ENCODE peak calls at places on chromosomes 5 and 9, in five cellular contexts. Q, M, C, W and X are unnamed samples.
A peak's percentile ranks its signal among the peaks of the same experiment; 100 is the strongest.

GRCh38 chr9:4584636-4585035 is 77.5 kb upstream of the PLPP6 start:
- DNase-seq in Q (no peak), M (no peak), C (no peak), W (no peak), X (no peak)

GRCh38 chr9:36665921-36666429 is 93.3 kb downstream of the MELK start:
- DNase-seq in Q (no peak), M (no peak), C (peak; percentile 13), W (no peak), X (no peak)

GRCh38 chr9:135340726-135341475 is 138.7 kb upstream of the PPP1R26 start:
- DNase-seq in Q (no peak), M (no peak), C (no peak), W (no peak), X (no peak)

GRCh38 chr9:131657890-131658752 is 81.8 kb downstream of the RAPGEF1 start:
- DNase-seq in Q (peak; percentile 75), M (no peak), C (no peak), W (no peak), X (no peak)

GRCh38 chr9:98807070-98807810 is at the start of gene GALNT12:
- DNase-seq in Q (no peak), M (peak; percentile 86), C (no peak), W (peak; percentile 77), X (no peak)

GRCh38 chr9:86600291-86600690 is 246.1 kb upstream of the TUT7 start:
- DNase-seq in Q (no peak), M (no peak), C (no peak), W (no peak), X (no peak)

GRCh38 chr5:156208271-156208670 is 118.7 kb upstream of the SGCD start:
- DNase-seq in Q (no peak), M (no peak), C (no peak), W (no peak), X (no peak)

GRCh38 chr9:134641173-134641985 is at the start of gene COL5A1:
- DNase-seq in Q (no peak), M (peak; percentile 94), C (no peak), W (peak; percentile 92), X (peak; percentile 97)

GRCh38 chr5:156640751-156641241 is 209.3 kb upstream of the PPP1R2B start:
- DNase-seq in Q (no peak), M (no peak), C (no peak), W (no peak), X (no peak)

GRCh38 chr5:25754895-25755294 is 1110.1 kb upstream of the CDH10 start:
- DNase-seq in Q (peak; percentile 3), M (no peak), C (no peak), W (no peak), X (no peak)

GRCh38 chr9:15606667-15607472 is 54.0 kb downstream of the CCDC171 start:
- DNase-seq in Q (peak; percentile 22), M (peak; percentile 37), C (no peak), W (no peak), X (peak; percentile 62)

GRCh38 chr9:101342595-101342994 is 42.2 kb downstream of the BAAT start:
- DNase-seq in Q (no peak), M (no peak), C (no peak), W (no peak), X (no peak)

GRCh38 chr5:7897014-7897600 is 28.2 kb downstream of the MTRR start:
- DNase-seq in Q (no peak), M (peak; percentile 27), C (no peak), W (no peak), X (no peak)

GRCh38 chr9:130243015-130243881 is 22.3 kb upstream of the HMCN2 start:
- DNase-seq in Q (peak; percentile 47), M (peak; percentile 85), C (peak; percentile 31), W (peak; percentile 98), X (peak; percentile 62)

GRCh38 chr9:97438666-97439065 is 26.8 kb downstream of the TDRD7 start:
- DNase-seq in Q (no peak), M (no peak), C (no peak), W (no peak), X (no peak)

GRCh38 chr9:105053209-105053652 is 125.3 kb upstream of the ABCA1 start:
- DNase-seq in Q (no peak), M (no peak), C (peak; percentile 15), W (no peak), X (no peak)

GRCh38 chr5:10607023-10607665 is 43.3 kb downstream of the ANKRD33B start:
- DNase-seq in Q (no peak), M (no peak), C (peak; percentile 95), W (no peak), X (no peak)
- TF ChIP-seq JUND in Q (no peak), M (no peak), C (no peak), W (no peak), X (no peak)

DNA sequence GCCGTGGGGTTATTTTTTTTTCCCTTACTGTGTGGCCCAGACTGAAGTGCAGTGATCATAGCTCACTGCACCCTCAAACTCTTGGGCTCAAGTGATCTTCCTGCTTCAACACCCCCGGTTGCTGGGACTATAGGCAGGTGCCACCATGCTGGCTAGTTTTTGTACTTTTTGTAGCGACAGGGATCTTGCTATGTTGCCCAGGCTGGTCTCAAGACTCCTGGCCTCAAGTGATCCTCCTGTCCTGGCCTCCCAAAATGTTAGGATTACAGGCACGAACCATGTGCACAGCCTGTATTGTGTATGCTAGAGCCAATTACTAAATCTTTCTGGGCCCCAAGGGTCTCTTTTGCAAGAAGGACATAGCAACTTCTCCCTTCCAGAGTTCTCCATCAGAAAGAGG is 23.1 kb downstream of the GALNT10 start:
- DNase-seq in Q (no peak), M (no peak), C (no peak), W (no peak), X (no peak)
- TF ChIP-seq JUND in Q (no peak), M (no peak), C (no peak), W (no peak), X (no peak)

DNA sequence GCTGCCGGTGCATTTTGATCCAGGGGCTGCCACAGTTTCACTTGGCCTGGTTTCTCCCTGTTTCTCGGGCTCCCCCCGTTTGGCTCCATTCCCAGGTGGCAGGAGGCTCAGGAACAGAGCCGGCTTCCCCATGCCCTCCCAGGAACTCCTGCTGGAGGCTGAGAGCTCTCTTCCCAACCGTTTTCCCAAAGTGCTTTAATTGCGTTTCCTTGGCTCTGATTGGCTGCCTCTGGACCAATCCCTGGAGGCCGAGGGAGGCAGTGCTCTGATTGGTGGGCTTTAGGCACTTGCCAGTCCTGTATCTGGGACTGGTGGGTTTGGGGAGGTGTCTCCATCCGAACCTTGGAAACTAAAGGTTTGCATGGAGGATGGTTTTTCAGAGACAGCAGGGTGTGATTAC is 4.9 kb downstream of the TSPAN17 start:
- DNase-seq in Q (no peak), M (peak; percentile 76), C (no peak), W (no peak), X (no peak)
- TF ChIP-seq JUND in Q (no peak), M (no peak), C (no peak), W (no peak), X (no peak)

DNA sequence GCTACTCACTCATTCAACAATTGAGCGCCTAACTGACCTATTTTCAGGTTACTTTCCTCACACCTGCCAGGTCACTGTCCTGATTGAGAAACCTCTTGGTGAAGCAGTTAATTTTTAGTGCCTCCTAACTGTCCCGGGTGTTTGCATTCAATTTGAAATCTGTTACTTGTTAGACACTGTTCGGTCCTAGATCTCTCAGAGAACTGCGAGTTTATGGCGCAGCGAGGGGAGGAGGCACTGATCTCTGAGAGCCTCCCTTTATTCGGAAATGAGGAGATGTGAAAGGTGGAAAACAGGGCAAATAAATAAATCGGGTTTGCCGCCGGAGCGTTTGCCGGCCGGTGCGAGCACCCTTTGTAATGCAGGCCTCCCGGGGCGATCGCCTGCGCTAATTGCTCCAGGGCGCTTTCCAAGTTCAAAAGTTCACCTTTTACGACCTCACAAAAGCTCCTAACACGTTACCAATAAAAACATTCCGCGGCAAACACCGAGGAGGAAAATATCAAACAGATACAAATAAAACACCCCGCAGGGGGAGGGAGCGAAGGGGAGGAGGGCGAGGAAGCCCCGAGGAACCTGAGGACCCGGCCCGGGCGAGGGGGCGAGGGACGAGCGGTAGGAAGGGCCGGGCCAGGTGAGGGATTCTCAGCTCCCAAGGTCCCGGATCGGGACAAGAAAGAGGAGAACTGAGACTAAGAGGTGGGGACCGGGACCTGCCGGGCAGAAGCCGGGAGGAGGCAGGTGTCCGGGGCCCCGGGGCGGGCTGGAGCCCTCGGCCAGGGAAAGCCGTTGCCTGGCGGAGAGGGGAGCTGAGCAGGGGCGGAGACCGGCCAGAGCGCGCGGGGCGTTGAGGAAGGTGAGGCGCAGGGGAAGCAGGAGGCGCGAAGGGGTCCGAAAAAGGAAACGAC is 1.4 kb downstream of the NR6A1 start:
- DNase-seq in Q (peak; percentile 85), M (peak; percentile 63), C (no peak), W (peak; percentile 82), X (peak; percentile 62)
- TF ChIP-seq JUND in Q (no peak), M (no peak), C (no peak), W (no peak), X (no peak)